ENCODE peak calls at places on chromosomes 1 and 21, in eight cellular contexts. W, M, Y, O, V, J, T and U are unnamed samples. For H3K4me1, the result is how much of the 10 kb centered on the place peaks cover.

GRCh38 chr1:114510235-114511047 is 562 bp downstream of the TRIM33 start:
- DNase-seq in W (peak), V (peak), T (no peak), O (peak), J (peak), Y (peak), M (peak), U (peak)

GRCh38 chr1:3670823-3671251 is 18.5 kb downstream of the TP73 start:
- DNase-seq in V (no peak), T (no peak), W (peak), J (no peak), Y (no peak), M (peak), O (no peak), U (peak)

GRCh38 chr1:218476385-218476784 is 131.2 kb downstream of the TGFB2 start:
- DNase-seq in M (no peak), W (no peak), Y (no peak), O (no peak), J (peak), V (no peak), T (no peak), U (no peak)

GRCh38 chr1:212981025-212981495 is 30.7 kb downstream of the VASH2 start:
- DNase-seq in V (no peak), O (peak), M (peak), T (peak), Y (no peak), W (no peak), J (peak), U (peak)

GRCh38 chr1:24865168-24865567 is 64.9 kb downstream of the RUNX3 start:
- DNase-seq in O (no peak), J (no peak), T (no peak), V (no peak), Y (no peak), M (no peak), W (peak), U (no peak)

GRCh38 chr1:167542109-167543032 is 11.2 kb downstream of the CREG1 start:
- DNase-seq in J (no peak), W (no peak), T (no peak), V (peak), O (no peak), Y (no peak), M (no peak), U (no peak)

GRCh38 chr1:100860397-100860991 is 34.1 kb downstream of the EXTL2 start:
- DNase-seq in O (no peak), M (no peak), W (no peak), J (no peak), V (no peak), T (no peak), Y (no peak), U (no peak)

GRCh38 chr1:215606564-215607168 is 39.6 kb downstream of the KCTD3 start:
- DNase-seq in J (no peak), Y (no peak), M (no peak), T (no peak), W (no peak), O (no peak), V (no peak), U (no peak)

GRCh38 chr1:183195146-183195571 is 9.1 kb downstream of the LAMC2 start:
- DNase-seq in J (peak), W (no peak), O (no peak), M (no peak), V (no peak), T (no peak), Y (no peak), U (no peak)

GRCh38 chr1:221708987-221709386 is 32.9 kb downstream of the DUSP10 start:
- DNase-seq in J (peak), M (peak), Y (no peak), V (peak), W (no peak), T (no peak), O (no peak), U (no peak)

GRCh38 chr1:26993237-26994019 is at the start of gene TRNP1:
- DNase-seq in Y (no peak), V (peak), O (peak), J (peak), T (peak), M (peak), W (peak), U (peak)

GRCh38 chr1:234734864-234735263 is 124.9 kb upstream of the IRF2BP2 start:
- DNase-seq in O (no peak), W (peak), T (no peak), Y (no peak), V (no peak), J (no peak), M (no peak), U (no peak)

GRCh38 chr1:113871597-113872113 is at the start of gene PTPN22:
- DNase-seq in W (no peak), M (no peak), T (peak), V (peak), O (peak), J (no peak), Y (no peak), U (peak)

GRCh38 chr1:115791816-115792215 is 23.3 kb upstream of the CASQ2 start:
- DNase-seq in O (no peak), M (no peak), W (no peak), V (no peak), T (no peak), Y (no peak), J (no peak), U (no peak)

GRCh38 chr1:206979379-206980043 is 9.3 kb upstream of the FCAMR start:
- DNase-seq in O (no peak), W (no peak), V (no peak), J (peak), Y (no peak), T (no peak), M (no peak), U (no peak)

GRCh38 chr1:225498539-225499135 is 70.8 kb upstream of the LBR start:
- DNase-seq in T (no peak), J (no peak), O (no peak), V (no peak), M (no peak), Y (no peak), W (no peak), U (no peak)

GRCh38 chr1:92118826-92119225 is 38.7 kb downstream of the BTBD8 start:
- DNase-seq in T (no peak), J (no peak), V (no peak), O (no peak), W (no peak), Y (no peak), M (no peak), U (no peak)

GRCh38 chr1:192453360-192454045 is 122.1 kb upstream of the RGS1 start:
- DNase-seq in M (no peak), T (no peak), Y (no peak), W (no peak), J (no peak), V (no peak), O (no peak), U (no peak)

GRCh38 chr1:38097256-38097655 is 50.7 kb upstream of the POU3F1 start:
- DNase-seq in W (no peak), O (no peak), Y (no peak), V (no peak), T (no peak), J (no peak), M (no peak), U (no peak)

GRCh38 chr1:29453502-29454240 is 217.3 kb downstream of the PTPRU start:
- DNase-seq in W (peak), M (no peak), Y (peak), O (no peak), T (no peak), J (peak), V (peak), U (no peak)

GRCh38 chr1:199945591-199945990 is 81.9 kb upstream of the NR5A2 start:
- DNase-seq in M (no peak), J (no peak), T (no peak), W (no peak), O (no peak), Y (no peak), V (no peak), U (no peak)

GRCh38 chr1:100308777-100309176 is 42.8 kb downstream of the RTCA start:
- DNase-seq in Y (no peak), J (no peak), O (no peak), W (no peak), V (peak), T (no peak), M (no peak), U (no peak)

GRCh38 chr21:28136687-28137086 is 856.0 kb downstream of the LTN1 start:
- DNase-seq in W (no peak), Y (no peak), V (no peak), J (no peak), M (no peak), O (no peak), T (no peak), U (no peak)

GRCh38 chr1:185720633-185721272 is 13.4 kb upstream of the HMCN1 start:
- DNase-seq in O (no peak), J (peak), M (no peak), Y (no peak), V (peak), W (no peak), T (no peak), U (no peak)

GRCh38 chr1:64343105-64343960 is 126.6 kb upstream of the CACHD1 start:
- DNase-seq in W (no peak), O (no peak), V (no peak), M (no peak), J (peak), T (no peak), Y (no peak), U (no peak)

GRCh38 chr1:5505944-5506343 is 486.3 kb downstream of the NPHP4 start:
- DNase-seq in O (no peak), W (no peak), V (no peak), M (no peak), J (no peak), T (no peak), Y (no peak), U (no peak)

GRCh38 chr1:22418852-22419480 is 32.7 kb upstream of the ZBTB40 start:
- DNase-seq in Y (no peak), J (no peak), V (no peak), O (no peak), M (no peak), W (no peak), T (no peak), U (no peak)

GRCh38 chr1:7579831-7580804 is 191.0 kb upstream of the VAMP3 start:
- DNase-seq in Y (no peak), T (no peak), W (peak), V (no peak), J (no peak), M (peak), O (no peak), U (peak)

DNA sequence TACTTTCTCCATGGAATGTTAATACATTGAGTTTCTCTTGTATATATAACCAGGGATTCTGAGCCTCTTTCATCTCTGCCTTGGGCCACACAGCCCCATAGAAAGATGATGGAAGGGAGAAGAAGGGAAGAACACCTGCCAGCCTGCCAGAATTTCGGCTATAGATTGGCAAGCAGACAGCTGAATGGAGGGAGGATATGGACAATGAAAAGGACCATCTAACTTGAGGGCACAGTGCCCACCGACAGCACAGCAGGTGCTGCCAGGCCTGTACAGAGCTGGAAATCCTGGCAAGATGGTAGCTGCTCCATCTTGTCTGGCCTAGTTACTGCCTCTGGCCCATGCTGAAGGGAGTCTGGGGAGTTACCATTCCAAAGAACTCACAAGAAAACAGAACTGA is 244.3 kb downstream of the FGGY start:
- DNase-seq in J (no peak), M (no peak), W (no peak), T (no peak), V (no peak), Y (no peak), O (no peak), U (no peak)
- H3K4me3 ChIP-seq in J (no peak), M (no peak), W (no peak), T (no peak), V (no peak), Y (no peak), O (no peak), U (no peak)

DNA sequence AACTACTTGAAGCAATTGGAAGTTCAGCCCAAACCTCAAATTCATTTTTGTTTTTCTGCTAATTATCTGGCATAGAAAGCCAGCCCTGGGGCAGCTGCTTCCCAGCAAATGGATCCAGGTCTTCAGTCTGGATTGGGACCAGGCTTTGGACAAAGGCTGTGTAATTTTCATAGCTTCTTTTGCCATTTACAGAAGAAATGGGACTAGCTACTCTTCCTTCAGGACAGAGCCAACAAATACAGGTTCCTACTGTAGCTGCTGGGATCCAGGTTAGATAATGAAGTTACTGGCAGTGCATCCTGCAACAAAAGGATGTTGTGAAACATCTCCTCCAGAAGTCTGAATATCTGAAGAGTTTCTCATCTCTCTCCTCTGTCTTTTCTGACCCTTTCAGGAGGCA is 171.5 kb upstream of the CAMK1G start:
- DNase-seq in V (no peak), T (no peak), J (no peak), W (no peak), O (no peak), Y (no peak), M (no peak), U (no peak)
- H3K27ac ChIP-seq in V (no peak), T (no peak), J (peak), W (no peak), O (no peak), Y (no peak), M (no peak), U (no peak)

GRCh38 chr1:155007253-155007828 is 4.7 kb downstream of the ZBTB7B start:
- DNase-seq in J (no peak), Y (no peak), M (peak), T (no peak), O (peak), V (no peak), W (no peak), U (peak)
- H3K4me1 ChIP-seq in J (half or more), Y (under half), M (half or more), T (half or more), O (half or more), V (half or more), W (half or more), U (under half)

GRCh38 chr1:178300350-178300699 is 196.4 kb downstream of the CLEC20A start:
- DNase-seq in M (no peak), J (no peak), O (no peak), W (no peak), V (no peak), T (no peak), Y (no peak), U (no peak)
- H3K4me3 ChIP-seq in M (no peak), J (no peak), O (no peak), W (no peak), V (no peak), T (no peak), Y (no peak), U (no peak)

DNA sequence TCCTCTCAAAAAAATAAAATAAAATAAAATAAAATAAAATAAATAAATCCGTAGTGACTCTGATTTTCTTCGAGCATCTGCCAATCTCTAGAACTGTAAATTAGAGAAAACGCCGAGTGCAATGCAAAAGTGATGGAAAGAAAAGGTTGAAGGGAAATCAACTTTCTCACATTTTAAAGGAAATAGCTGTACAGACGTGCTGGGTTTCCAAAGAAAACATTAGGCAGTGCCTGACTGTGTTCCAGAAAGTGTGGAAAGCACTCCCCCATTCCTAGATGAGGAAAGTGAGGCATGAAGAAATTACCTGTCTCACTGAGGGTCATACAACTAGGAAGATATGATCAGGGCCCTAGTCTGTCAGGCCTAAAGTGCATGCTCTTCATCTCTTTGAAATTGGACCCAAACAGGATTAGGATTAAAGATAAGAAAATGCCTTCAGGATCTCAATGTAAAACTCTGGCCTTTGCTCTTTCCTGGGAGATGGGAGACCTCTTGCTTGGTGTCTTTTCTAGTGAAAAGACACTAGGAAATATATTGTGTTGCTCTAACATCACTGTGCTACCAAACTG is 1.8 kb upstream of the PTPN14 start:
- DNase-seq in J (no peak), V (no peak), Y (no peak), W (no peak), M (no peak), O (no peak), T (no peak), U (no peak)
- H3K27ac ChIP-seq in J (peak), V (no peak), Y (no peak), W (peak), M (peak), O (peak), T (no peak), U (no peak)

GRCh38 chr1:42682739-42683529 is 716 bp downstream of the YBX1 start:
- DNase-seq in Y (peak), W (peak), T (peak), M (peak), J (peak), V (peak), O (peak), U (peak)
- H3K4me1 ChIP-seq in Y (under half), W (under half), T (under half), M (half or more), J (under half), V (half or more), O (half or more), U (under half)

GRCh38 chr1:168865850-168866620 is 137.0 kb upstream of the DPT start:
- DNase-seq in Y (no peak), M (no peak), O (no peak), W (no peak), T (no peak), J (peak), V (no peak), U (no peak)

GRCh38 chr1:168861421-168862023 is 132.5 kb upstream of the DPT start:
- DNase-seq in M (no peak), O (no peak), J (peak), T (no peak), Y (no peak), W (no peak), V (no peak), U (no peak)

GRCh38 chr1:168867941-168868634 is 139.1 kb upstream of the DPT start:
- DNase-seq in M (no peak), Y (no peak), J (no peak), V (peak), T (no peak), W (no peak), O (peak), U (no peak)

GRCh38 chr1:168863647-168864234 is 134.7 kb upstream of the DPT start:
- DNase-seq in J (peak), V (no peak), W (no peak), M (no peak), Y (no peak), T (no peak), O (no peak), U (no peak)

DNA sequence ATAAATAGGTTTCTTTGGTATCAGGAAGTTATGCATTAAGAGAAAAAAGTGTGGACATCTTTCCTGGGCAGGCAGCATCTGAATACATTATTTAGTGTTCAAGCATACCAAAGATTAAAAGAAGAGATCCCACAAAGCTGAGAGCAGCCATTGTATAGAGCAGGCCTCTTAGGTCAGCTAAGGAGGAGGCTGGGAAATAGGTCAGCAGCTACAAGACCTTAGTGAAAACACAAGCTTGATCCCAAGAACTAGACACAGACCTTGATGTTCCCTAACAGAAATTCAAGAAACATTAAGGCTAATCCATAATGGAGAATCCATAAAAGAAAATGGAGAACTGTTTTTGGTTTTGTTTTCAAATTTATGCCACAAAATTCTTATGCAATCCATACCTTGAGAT is 135.3 kb upstream of the DPT start:
- DNase-seq in W (no peak), J (no peak), V (no peak), M (no peak), O (no peak), T (no peak), Y (no peak), U (no peak)
- H3K4me3 ChIP-seq in W (no peak), J (no peak), V (no peak), M (no peak), O (no peak), T (no peak), Y (no peak), U (no peak)

GRCh38 chr1:111506561-111506960 is 3.1 kb upstream of the ADORA3 start:
- DNase-seq in M (no peak), O (no peak), Y (no peak), J (no peak), V (no peak), T (no peak), W (no peak), U (no peak)

GRCh38 chr1:111504097-111504496 is 664 bp upstream of the ADORA3 start:
- DNase-seq in Y (no peak), V (no peak), M (no peak), J (no peak), W (no peak), O (no peak), T (no peak), U (peak)

GRCh38 chr1:111503585-111504060 is at the start of the genes ADORA3 and TMIGD3:
- DNase-seq in Y (no peak), T (no peak), W (no peak), O (no peak), M (no peak), J (no peak), V (peak), U (no peak)

GRCh38 chr1:111507411-111508201 is 4.2 kb upstream of the ADORA3 start:
- DNase-seq in W (peak), T (peak), M (peak), Y (peak), O (peak), V (peak), J (no peak), U (peak)

DNA sequence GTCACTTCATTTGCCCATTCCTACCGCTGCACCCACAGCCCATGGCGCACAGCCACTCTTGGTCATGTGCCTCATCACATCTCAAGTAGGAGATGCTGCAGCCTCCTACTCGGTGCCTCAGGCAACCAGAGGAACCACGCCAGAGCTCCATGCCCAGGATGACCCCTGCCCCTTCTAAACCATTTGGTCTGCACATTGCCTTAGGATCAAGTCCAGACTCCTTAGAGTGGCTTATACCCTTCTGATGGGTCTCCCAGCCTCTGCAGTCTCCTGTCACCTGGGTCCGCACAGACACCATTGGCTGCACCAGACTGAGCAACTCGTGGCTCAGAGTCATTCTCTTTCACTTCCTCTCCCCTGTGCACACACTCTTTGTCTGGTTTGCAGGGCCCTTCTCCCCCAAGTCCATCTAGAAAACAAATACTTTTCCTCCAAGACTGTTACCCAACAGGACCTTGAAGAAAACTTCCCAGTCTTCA is 2.2 kb upstream of the ADORA3 start:
- DNase-seq in V (peak), T (no peak), O (no peak), W (no peak), J (no peak), M (no peak), Y (no peak), U (no peak)
- H3K27ac ChIP-seq in V (peak), T (no peak), O (peak), W (peak), J (no peak), M (no peak), Y (no peak), U (peak)

DNA sequence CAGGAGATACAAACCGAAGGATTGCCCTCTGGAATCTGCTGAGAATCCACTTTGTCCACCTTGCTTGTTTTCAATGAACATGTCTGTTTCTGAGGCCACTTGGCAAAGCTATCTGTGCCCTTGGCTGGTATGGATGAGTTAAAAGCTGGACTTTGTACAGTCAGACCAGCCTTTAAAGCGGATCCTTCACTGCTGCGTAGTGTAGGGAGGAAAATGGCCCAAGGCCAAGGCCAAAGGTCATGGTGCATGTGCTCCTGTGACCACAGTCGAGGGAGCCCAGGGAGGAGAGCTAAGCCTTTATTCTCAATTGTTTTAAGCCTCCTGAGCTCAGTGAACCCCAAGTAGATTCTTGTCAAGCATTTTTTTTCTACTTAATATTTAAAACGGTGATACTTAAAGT is 37.0 kb downstream of the KCNJ15 start:
- DNase-seq in O (peak), Y (no peak), J (no peak), V (no peak), M (no peak), W (no peak), T (no peak), U (no peak)
- H3K4me1 ChIP-seq in O (under half), Y (under half), J (under half), V (under half), M (under half), W (under half), T (under half), U (under half)